ENCODE peak calls at places on chromosomes 2 and 18, in eight cellular contexts. One of them, this sample, is unnamed.
A peak's percentile ranks its signal among the peaks of the same experiment; 100 is the strongest.

GRCh38 chr2:3257166-3257565 is 120.5 kb downstream of the EIPR1 start:
- DNase-seq in Daoy: no peak
- DNase-seq in psoas muscle: no peak
- DNase-seq in NCI-H1105: no peak
- DNase-seq in DMS 273 treated with DMSO at 0.1 percent for 48 hours: no peak
- DNase-seq in neural crest cell: no peak
- DNase-seq in astrocyte of the hippocampus: peak; percentile 87
- DNase-seq in upper lobe of left lung: no peak
- DNase-seq in this sample: no peak

GRCh38 chr2:182447843-182448242 is 21.0 kb upstream of the PDE1A start:
- DNase-seq in astrocyte of the hippocampus: peak; percentile 66
- DNase-seq in neural crest cell: no peak
- DNase-seq in Daoy: no peak
- DNase-seq in psoas muscle: no peak
- DNase-seq in DMS 273 treated with DMSO at 0.1 percent for 48 hours: no peak
- DNase-seq in NCI-H1105: no peak
- DNase-seq in upper lobe of left lung: no peak
- DNase-seq in this sample: no peak

GRCh38 chr18:10926565-10927194 is 222.7 kb downstream of the PIEZO2 start:
- DNase-seq in Daoy: peak; percentile 79
- DNase-seq in neural crest cell: peak; percentile 14
- DNase-seq in astrocyte of the hippocampus: peak; percentile 42
- DNase-seq in upper lobe of left lung: no peak
- DNase-seq in psoas muscle: no peak
- DNase-seq in NCI-H1105: no peak
- DNase-seq in DMS 273 treated with DMSO at 0.1 percent for 48 hours: no peak
- DNase-seq in this sample: no peak

GRCh38 chr2:121992700-121993099 is 237.2 kb downstream of the TSN start:
- DNase-seq in astrocyte of the hippocampus: no peak
- DNase-seq in psoas muscle: no peak
- DNase-seq in DMS 273 treated with DMSO at 0.1 percent for 48 hours: no peak
- DNase-seq in NCI-H1105: no peak
- DNase-seq in upper lobe of left lung: no peak
- DNase-seq in Daoy: no peak
- DNase-seq in neural crest cell: no peak
- DNase-seq in this sample: no peak

GRCh38 chr2:39525636-39526412 is 88.7 kb upstream of the MAP4K3 start:
- DNase-seq in neural crest cell: no peak
- DNase-seq in Daoy: no peak
- DNase-seq in DMS 273 treated with DMSO at 0.1 percent for 48 hours: no peak
- DNase-seq in upper lobe of left lung: no peak
- DNase-seq in NCI-H1105: no peak
- DNase-seq in psoas muscle: no peak
- DNase-seq in astrocyte of the hippocampus: no peak
- DNase-seq in this sample: no peak

GRCh38 chr2:95043300-95043786 is 17.8 kb downstream of the MAL start:
- DNase-seq in upper lobe of left lung: no peak
- DNase-seq in astrocyte of the hippocampus: peak; percentile 90
- DNase-seq in Daoy: peak; percentile 82
- DNase-seq in DMS 273 treated with DMSO at 0.1 percent for 48 hours: peak; percentile 52
- DNase-seq in neural crest cell: no peak
- DNase-seq in psoas muscle: peak; percentile 92
- DNase-seq in NCI-H1105: peak; percentile 53
- DNase-seq in this sample: no peak

GRCh38 chr2:11017921-11018320 is 106.2 kb downstream of the KCNF1 start:
- DNase-seq in DMS 273 treated with DMSO at 0.1 percent for 48 hours: no peak
- DNase-seq in neural crest cell: no peak
- DNase-seq in psoas muscle: no peak
- DNase-seq in astrocyte of the hippocampus: no peak
- DNase-seq in NCI-H1105: no peak
- DNase-seq in upper lobe of left lung: no peak
- DNase-seq in Daoy: no peak
- DNase-seq in this sample: peak; percentile 8

GRCh38 chr2:157476915-157477709 is 33.2 kb upstream of the CYTIP start:
- DNase-seq in astrocyte of the hippocampus: no peak
- DNase-seq in Daoy: no peak
- DNase-seq in DMS 273 treated with DMSO at 0.1 percent for 48 hours: no peak
- DNase-seq in psoas muscle: no peak
- DNase-seq in neural crest cell: no peak
- DNase-seq in upper lobe of left lung: no peak
- DNase-seq in NCI-H1105: no peak
- DNase-seq in this sample: no peak

GRCh38 chr2:1306029-1306686 is 107.1 kb upstream of the TPO start:
- DNase-seq in astrocyte of the hippocampus: no peak
- DNase-seq in neural crest cell: peak; percentile 14
- DNase-seq in upper lobe of left lung: no peak
- DNase-seq in psoas muscle: no peak
- DNase-seq in NCI-H1105: no peak
- DNase-seq in DMS 273 treated with DMSO at 0.1 percent for 48 hours: no peak
- DNase-seq in Daoy: no peak
- DNase-seq in this sample: no peak

GRCh38 chr2:239300871-239301742 is 99.7 kb downstream of the HDAC4 start:
- DNase-seq in astrocyte of the hippocampus: no peak
- DNase-seq in upper lobe of left lung: peak; percentile 63
- DNase-seq in psoas muscle: no peak
- DNase-seq in NCI-H1105: no peak
- DNase-seq in Daoy: no peak
- DNase-seq in DMS 273 treated with DMSO at 0.1 percent for 48 hours: no peak
- DNase-seq in neural crest cell: no peak
- DNase-seq in this sample: peak; percentile 2